ENCODE peak calls at places on chromosomes 6 and 20, in eight cellular contexts. One of them, this sample, is unnamed.

GRCh38 chr6:79724816-79725215 is 93.7 kb downstream of the SH3BGRL2 start:
- DNase-seq in cardiac fibroblast: no peak
- DNase-seq in A549: no peak
- DNase-seq in GM12864: no peak
- DNase-seq in lower leg skin: no peak
- DNase-seq in osteoblast: no peak
- DNase-seq in heart left ventricle: no peak
- DNase-seq in fibroblast of villous mesenchyme: no peak
- DNase-seq in this sample: no peak

GRCh38 chr6:78808356-78808891 is 58.9 kb upstream of the IRAK1BP1 start:
- DNase-seq in A549: no peak
- DNase-seq in heart left ventricle: no peak
- DNase-seq in fibroblast of villous mesenchyme: no peak
- DNase-seq in osteoblast: no peak
- DNase-seq in GM12864: no peak
- DNase-seq in cardiac fibroblast: no peak
- DNase-seq in lower leg skin: no peak
- DNase-seq in this sample: no peak

GRCh38 chr6:17820055-17820454 is 113.3 kb upstream of the NUP153 start:
- DNase-seq in heart left ventricle: no peak
- DNase-seq in A549: no peak
- DNase-seq in lower leg skin: no peak
- DNase-seq in GM12864: no peak
- DNase-seq in cardiac fibroblast: no peak
- DNase-seq in fibroblast of villous mesenchyme: no peak
- DNase-seq in osteoblast: no peak
- DNase-seq in this sample: no peak

GRCh38 chr6:167441653-167442644 is 117.1 kb downstream of the TTLL2 start:
- DNase-seq in osteoblast: no peak
- DNase-seq in lower leg skin: no peak
- DNase-seq in cardiac fibroblast: no peak
- DNase-seq in GM12864: no peak
- DNase-seq in heart left ventricle: no peak
- DNase-seq in A549: no peak
- DNase-seq in fibroblast of villous mesenchyme: no peak
- DNase-seq in this sample: no peak

GRCh38 chr6:100022847-100023246 is 28.8 kb upstream of the MCHR2 start:
- DNase-seq in cardiac fibroblast: no peak
- DNase-seq in lower leg skin: no peak
- DNase-seq in heart left ventricle: no peak
- DNase-seq in fibroblast of villous mesenchyme: no peak
- DNase-seq in A549: no peak
- DNase-seq in osteoblast: no peak
- DNase-seq in GM12864: no peak
- DNase-seq in this sample: no peak

GRCh38 chr20:32040142-32040953 is 11.7 kb upstream of the HCK start:
- DNase-seq in fibroblast of villous mesenchyme: no peak
- DNase-seq in GM12864: no peak
- DNase-seq in cardiac fibroblast: no peak
- DNase-seq in lower leg skin: peak
- DNase-seq in A549: no peak
- DNase-seq in heart left ventricle: no peak
- DNase-seq in osteoblast: peak
- DNase-seq in this sample: peak

GRCh38 chr6:169087436-169088046 is 166.1 kb downstream of the THBS2 start:
- DNase-seq in GM12864: no peak
- DNase-seq in fibroblast of villous mesenchyme: peak
- DNase-seq in osteoblast: no peak
- DNase-seq in A549: no peak
- DNase-seq in cardiac fibroblast: no peak
- DNase-seq in heart left ventricle: no peak
- DNase-seq in lower leg skin: no peak
- DNase-seq in this sample: no peak

GRCh38 chr20:47198254-47198671 is 158.2 kb downstream of the ZMYND8 start:
- DNase-seq in lower leg skin: no peak
- DNase-seq in A549: no peak
- DNase-seq in cardiac fibroblast: peak
- DNase-seq in osteoblast: peak
- DNase-seq in GM12864: no peak
- DNase-seq in heart left ventricle: no peak
- DNase-seq in fibroblast of villous mesenchyme: no peak
- DNase-seq in this sample: peak

GRCh38 chr6:14841901-14842421 is 403.9 kb upstream of the JARID2 start:
- DNase-seq in osteoblast: peak
- DNase-seq in cardiac fibroblast: peak
- DNase-seq in fibroblast of villous mesenchyme: peak
- DNase-seq in GM12864: no peak
- DNase-seq in lower leg skin: peak
- DNase-seq in A549: no peak
- DNase-seq in heart left ventricle: no peak
- DNase-seq in this sample: no peak

GRCh38 chr6:42203217-42203616 is 8.5 kb upstream of the GUCA1B start:
- DNase-seq in cardiac fibroblast: no peak
- DNase-seq in A549: no peak
- DNase-seq in lower leg skin: no peak
- DNase-seq in GM12864: no peak
- DNase-seq in osteoblast: no peak
- DNase-seq in heart left ventricle: no peak
- DNase-seq in fibroblast of villous mesenchyme: no peak
- DNase-seq in this sample: no peak

GRCh38 chr20:14672066-14672465 is 334.7 kb upstream of the FLRT3 start:
- DNase-seq in lower leg skin: no peak
- DNase-seq in osteoblast: no peak
- DNase-seq in cardiac fibroblast: no peak
- DNase-seq in A549: no peak
- DNase-seq in GM12864: no peak
- DNase-seq in heart left ventricle: no peak
- DNase-seq in fibroblast of villous mesenchyme: peak
- DNase-seq in this sample: no peak
- TF ChIP-seq CTCF in lower leg skin: no peak
- TF ChIP-seq CTCF in osteoblast: no peak
- TF ChIP-seq CTCF in cardiac fibroblast: no peak
- TF ChIP-seq CTCF in A549: no peak
- TF ChIP-seq CTCF in GM12864: no peak
- TF ChIP-seq CTCF in heart left ventricle: no peak
- TF ChIP-seq CTCF in fibroblast of villous mesenchyme: no peak
- TF ChIP-seq CTCF in this sample: no peak

GRCh38 chr6:29926795-29927427 is 15.4 kb upstream of the HLA-A start:
- DNase-seq in lower leg skin: no peak
- DNase-seq in heart left ventricle: peak
- DNase-seq in fibroblast of villous mesenchyme: peak
- DNase-seq in GM12864: no peak
- DNase-seq in osteoblast: peak
- DNase-seq in A549: peak
- DNase-seq in cardiac fibroblast: peak
- DNase-seq in this sample: peak
- TF ChIP-seq CTCF in lower leg skin: no peak
- TF ChIP-seq CTCF in heart left ventricle: no peak
- TF ChIP-seq CTCF in fibroblast of villous mesenchyme: no peak
- TF ChIP-seq CTCF in GM12864: no peak
- TF ChIP-seq CTCF in osteoblast: no peak
- TF ChIP-seq CTCF in A549: no peak
- TF ChIP-seq CTCF in cardiac fibroblast: no peak
- TF ChIP-seq CTCF in this sample: no peak

GRCh38 chr6:11769816-11770545 is 8.6 kb downstream of the ADTRP start:
- DNase-seq in cardiac fibroblast: no peak
- DNase-seq in lower leg skin: no peak
- DNase-seq in GM12864: no peak
- DNase-seq in A549: no peak
- DNase-seq in osteoblast: no peak
- DNase-seq in fibroblast of villous mesenchyme: peak
- DNase-seq in heart left ventricle: no peak
- DNase-seq in this sample: no peak
- TF ChIP-seq CTCF in cardiac fibroblast: no peak
- TF ChIP-seq CTCF in lower leg skin: no peak
- TF ChIP-seq CTCF in GM12864: no peak
- TF ChIP-seq CTCF in A549: no peak
- TF ChIP-seq CTCF in osteoblast: no peak
- TF ChIP-seq CTCF in fibroblast of villous mesenchyme: no peak
- TF ChIP-seq CTCF in heart left ventricle: no peak
- TF ChIP-seq CTCF in this sample: no peak

DNA sequence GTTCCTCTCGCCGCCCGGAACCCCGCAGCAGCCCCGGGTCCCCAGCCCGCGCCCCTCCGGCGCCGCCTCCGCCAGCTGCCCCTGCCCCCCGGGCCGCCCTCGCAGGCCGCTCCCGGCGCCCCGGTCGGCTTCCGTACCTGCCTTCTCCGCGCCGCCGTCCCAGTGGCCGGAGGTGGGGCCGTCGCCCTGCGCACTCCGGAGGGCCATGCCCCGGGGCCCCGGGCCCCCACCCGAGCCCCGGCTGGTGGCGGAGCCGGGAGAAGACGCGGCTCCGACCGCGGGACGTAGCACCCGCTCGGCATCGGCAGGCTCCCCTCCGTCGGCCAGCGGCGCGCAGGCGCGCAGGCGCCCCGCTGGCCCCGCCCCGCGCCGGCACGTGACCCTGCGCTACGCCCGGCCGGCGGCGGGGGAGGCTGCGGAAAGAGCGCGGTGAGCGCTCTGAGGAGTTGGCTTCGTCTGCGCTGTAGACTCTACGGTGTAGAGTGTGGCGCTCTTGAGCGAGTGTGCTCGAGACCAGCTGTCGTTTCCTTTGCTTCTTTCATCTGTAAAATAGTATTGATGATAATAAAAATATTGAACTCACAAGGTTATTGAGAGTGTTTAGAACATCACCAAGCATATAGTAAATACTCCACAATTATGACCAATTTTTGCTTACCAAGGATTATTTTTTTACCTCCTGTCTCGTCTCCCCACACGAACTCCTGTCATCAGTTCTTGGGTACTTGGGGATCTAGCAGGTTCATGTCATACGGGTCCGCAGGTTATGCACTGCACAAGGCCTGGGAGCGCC is at the start of gene TBC1D20:
- DNase-seq in cardiac fibroblast: peak
- DNase-seq in fibroblast of villous mesenchyme: peak
- DNase-seq in lower leg skin: peak
- DNase-seq in osteoblast: peak
- DNase-seq in heart left ventricle: peak
- DNase-seq in GM12864: peak
- DNase-seq in A549: peak
- DNase-seq in this sample: peak
- TF ChIP-seq CTCF in cardiac fibroblast: peak
- TF ChIP-seq CTCF in fibroblast of villous mesenchyme: peak
- TF ChIP-seq CTCF in lower leg skin: no peak
- TF ChIP-seq CTCF in osteoblast: peak
- TF ChIP-seq CTCF in heart left ventricle: no peak
- TF ChIP-seq CTCF in GM12864: peak
- TF ChIP-seq CTCF in A549: peak
- TF ChIP-seq CTCF in this sample: peak

DNA sequence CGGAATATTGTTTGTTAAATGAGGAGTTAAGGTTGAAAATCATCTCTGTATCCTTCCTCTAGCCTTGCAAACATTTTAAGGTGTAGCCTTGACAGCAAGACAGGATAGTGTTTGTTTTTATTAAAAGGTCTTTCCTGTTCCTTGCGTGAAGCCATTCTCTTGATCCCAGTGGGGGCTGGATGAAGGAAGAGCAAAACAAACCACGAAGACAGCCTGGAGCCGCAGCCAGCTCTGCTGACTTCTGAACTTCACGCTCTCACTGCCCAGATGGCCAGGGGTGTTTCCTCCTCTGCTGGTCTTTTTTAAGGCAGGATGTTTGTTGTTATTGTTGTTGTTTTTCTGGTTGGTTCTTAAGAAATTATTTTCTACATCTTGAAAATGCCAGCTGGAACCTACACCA is 156.4 kb downstream of the MTHFD1L start:
- DNase-seq in A549: no peak
- DNase-seq in heart left ventricle: no peak
- DNase-seq in cardiac fibroblast: no peak
- DNase-seq in osteoblast: peak
- DNase-seq in fibroblast of villous mesenchyme: peak
- DNase-seq in GM12864: no peak
- DNase-seq in lower leg skin: no peak
- DNase-seq in this sample: no peak
- TF ChIP-seq CTCF in A549: no peak
- TF ChIP-seq CTCF in heart left ventricle: no peak
- TF ChIP-seq CTCF in cardiac fibroblast: no peak
- TF ChIP-seq CTCF in osteoblast: no peak
- TF ChIP-seq CTCF in fibroblast of villous mesenchyme: no peak
- TF ChIP-seq CTCF in GM12864: no peak
- TF ChIP-seq CTCF in lower leg skin: no peak
- TF ChIP-seq CTCF in this sample: no peak

DNA sequence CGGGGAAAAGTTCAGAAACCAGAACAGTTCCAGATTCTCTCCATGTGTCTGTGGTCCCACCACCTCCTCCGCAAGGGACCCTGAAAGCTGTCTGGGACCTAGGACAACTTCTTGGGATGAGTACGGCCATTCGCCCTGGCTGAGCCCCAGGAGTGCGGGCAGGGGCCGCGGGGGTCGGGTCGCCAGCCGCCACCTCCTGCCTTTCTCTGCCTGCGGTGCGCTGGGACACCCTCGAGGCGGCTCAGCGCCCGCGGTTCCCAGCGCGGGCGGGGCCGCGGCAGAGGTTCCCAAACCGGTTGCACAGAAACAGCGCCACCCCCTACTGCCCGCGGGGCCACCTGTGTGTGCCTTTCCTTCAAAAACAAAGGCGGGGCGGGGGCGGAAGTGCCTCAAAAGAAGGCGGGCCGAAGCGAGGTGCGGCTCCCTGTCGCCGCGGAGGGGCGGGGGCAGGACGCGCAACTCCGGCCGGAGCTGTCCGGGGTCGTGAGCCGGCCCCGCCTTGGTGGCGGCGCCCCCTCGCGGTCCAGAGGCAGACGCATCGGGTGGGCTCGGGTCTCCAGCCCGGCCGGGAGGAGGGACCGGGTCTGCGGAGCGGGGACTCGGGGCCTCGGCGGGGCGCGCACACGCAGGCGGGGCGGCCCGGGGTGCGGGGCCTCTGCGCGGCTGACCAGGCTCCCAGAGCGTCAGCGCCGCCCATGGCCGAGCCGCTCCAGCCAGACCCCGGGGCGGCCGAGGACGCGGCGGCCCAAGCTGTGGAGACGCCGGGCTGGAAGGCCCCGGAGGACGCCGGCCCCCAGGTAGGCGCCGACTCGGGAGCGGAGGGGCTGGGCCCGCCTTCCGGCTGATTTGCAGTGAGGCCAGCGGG is at the start of gene HEBP2:
- DNase-seq in cardiac fibroblast: peak
- DNase-seq in lower leg skin: peak
- DNase-seq in heart left ventricle: peak
- DNase-seq in osteoblast: peak
- DNase-seq in A549: peak
- DNase-seq in GM12864: peak
- DNase-seq in fibroblast of villous mesenchyme: peak
- DNase-seq in this sample: peak
- TF ChIP-seq CTCF in cardiac fibroblast: peak
- TF ChIP-seq CTCF in lower leg skin: no peak
- TF ChIP-seq CTCF in heart left ventricle: peak
- TF ChIP-seq CTCF in osteoblast: peak
- TF ChIP-seq CTCF in A549: peak
- TF ChIP-seq CTCF in GM12864: no peak
- TF ChIP-seq CTCF in fibroblast of villous mesenchyme: peak
- TF ChIP-seq CTCF in this sample: peak